ENCODE peak calls at places on chromosomes 6 and 20, in seven cellular contexts. X, E, V, W, T, C and D are unnamed samples.

GRCh38 chr20:13586133-13586532 is 52.6 kb downstream of the TASP1 start:
- DNase-seq in E (no peak), W (no peak), V (no peak), T (no peak), C (no peak), X (no peak), D (no peak)

GRCh38 chr20:25195014-25195961 is at the start of gene ENTPD6:
- DNase-seq in T (peak; percentile 89), E (peak; percentile 98), X (peak; percentile 94), W (peak; percentile 95), V (peak; percentile 76), C (peak; percentile 92), D (peak; percentile 97)

GRCh38 chr6:20212392-20213111 is at the start of gene MBOAT1:
- DNase-seq in V (peak; percentile 76), T (peak; percentile 62), C (peak; percentile 54), W (peak; percentile 99), E (peak; percentile 60), X (peak; percentile 94), D (peak; percentile 89)

GRCh38 chr20:59040682-59041081 is 1.9 kb downstream of the PRELID3B start:
- DNase-seq in T (no peak), X (no peak), W (no peak), V (no peak), E (no peak), C (no peak), D (no peak)

GRCh38 chr20:35773154-35773751 is 1.4 kb downstream of the PHF20 start:
- DNase-seq in V (peak; percentile 33), W (no peak), E (no peak), T (no peak), X (peak; percentile 58), C (peak; percentile 9), D (peak; percentile 19)

GRCh38 chr6:142925575-142926110 is 19.3 kb downstream of the HIVEP2 start:
- DNase-seq in W (no peak), E (no peak), V (peak; percentile 88), X (no peak), C (no peak), T (no peak), D (no peak)

GRCh38 chr6:29656798-29657197 is at the start of gene MOG:
- DNase-seq in E (no peak), T (no peak), W (no peak), V (no peak), X (no peak), C (no peak), D (no peak)

GRCh38 chr6:139482184-139482751 is 107.8 kb upstream of the CITED2 start:
- DNase-seq in W (no peak), X (no peak), E (no peak), V (no peak), T (no peak), C (no peak), D (no peak)

GRCh38 chr6:119856136-119856535 is 506.6 kb upstream of the MAN1A1 start:
- DNase-seq in W (no peak), C (no peak), X (no peak), V (peak; percentile 1), T (no peak), E (no peak), D (no peak)

GRCh38 chr6:47033029-47033796 is 8.9 kb downstream of the ADGRF1 start:
- DNase-seq in T (no peak), W (no peak), X (no peak), E (no peak), C (no peak), V (no peak), D (no peak)

GRCh38 chr20:3710703-3711417 is 1.5 kb downstream of the SIGLEC1 start:
- DNase-seq in C (peak; percentile 61), E (peak; percentile 88), X (peak; percentile 96), T (peak; percentile 86), V (peak; percentile 12), W (peak; percentile 93), D (peak; percentile 82)

GRCh38 chr6:85390775-85391174 is 59.1 kb upstream of the NT5E start:
- DNase-seq in V (no peak), E (no peak), T (no peak), C (no peak), X (no peak), W (no peak), D (no peak)

GRCh38 chr6:119147101-119148053 is 68.9 kb upstream of the FAM184A start:
- DNase-seq in C (no peak), E (peak; percentile 65), X (no peak), T (peak; percentile 48), V (peak; percentile 98), W (no peak), D (peak; percentile 91)

GRCh38 chr6:164097557-164098398 is 683.3 kb downstream of the QKI start:
- DNase-seq in X (peak; percentile 71), E (no peak), W (no peak), T (no peak), V (peak; percentile 47), C (no peak), D (no peak)

GRCh38 chr20:47358052-47358671 is 1.7 kb upstream of the ZMYND8 start:
- DNase-seq in X (no peak), V (no peak), T (no peak), E (no peak), C (no peak), W (no peak), D (no peak)

GRCh38 chr6:100138346-100139022 is 144.5 kb upstream of the MCHR2 start:
- DNase-seq in V (no peak), X (no peak), W (no peak), C (no peak), E (no peak), T (no peak), D (no peak)

GRCh38 chr6:157999100-158000051 is 17.7 kb downstream of the SYNJ2 start:
- DNase-seq in X (peak; percentile 55), T (no peak), C (no peak), W (peak; percentile 40), V (no peak), E (no peak), D (no peak)

GRCh38 chr6:38495922-38496635 is 143.7 kb downstream of the BTBD9 start:
- DNase-seq in E (no peak), T (no peak), X (no peak), C (no peak), V (peak; percentile 13), W (no peak), D (no peak)

GRCh38 chr20:54058420-54059139 is 11.8 kb downstream of the BCAS1 start:
- DNase-seq in T (no peak), W (no peak), E (no peak), C (no peak), X (no peak), V (no peak), D (peak; percentile 41)

GRCh38 chr20:14555676-14556075 is 218.3 kb upstream of the FLRT3 start:
- DNase-seq in E (no peak), C (no peak), W (no peak), X (no peak), V (no peak), T (no peak), D (no peak)

GRCh38 chr20:11401988-11402387 is 515.7 kb upstream of the BTBD3 start:
- DNase-seq in T (no peak), C (no peak), X (no peak), W (no peak), V (no peak), E (no peak), D (no peak)

GRCh38 chr6:10847684-10848083 is 9.3 kb upstream of the MAK start:
- DNase-seq in X (no peak), T (no peak), W (no peak), V (no peak), C (no peak), E (no peak), D (no peak)

GRCh38 chr6:84847349-84848160 is 83.2 kb upstream of the TBX18 start:
- DNase-seq in X (no peak), C (no peak), E (no peak), W (no peak), T (no peak), V (peak; percentile 74), D (no peak)

GRCh38 chr6:54515013-54515412 is 206.8 kb downstream of the TINAG start:
- DNase-seq in W (no peak), E (no peak), T (no peak), V (no peak), X (no peak), C (no peak), D (no peak)

GRCh38 chr6:53179961-53180651 is 31.5 kb upstream of the GCM1 start:
- DNase-seq in X (no peak), E (no peak), W (no peak), C (peak; percentile 18), V (peak; percentile 84), T (peak; percentile 14), D (no peak)

GRCh38 chr6:129923520-129923919 is 62.4 kb upstream of the TMEM244 start:
- DNase-seq in C (no peak), W (no peak), T (no peak), X (no peak), V (peak; percentile 27), E (no peak), D (no peak)

GRCh38 chr20:5720696-5721095 is 29.5 kb upstream of the SHLD1 start:
- DNase-seq in X (no peak), C (no peak), W (no peak), T (no peak), E (no peak), V (peak; percentile 20), D (no peak)

GRCh38 chr6:117397536-117398227 is 28.1 kb downstream of the ROS1 start:
- DNase-seq in X (no peak), E (no peak), T (no peak), C (no peak), W (no peak), V (no peak), D (no peak)

GRCh38 chr20:44731657-44732056 is 14.0 kb upstream of the KCNK15 start:
- DNase-seq in C (no peak), X (no peak), E (no peak), W (peak; percentile 83), T (no peak), V (no peak), D (no peak)

GRCh38 chr6:144153260-144153659 is 2.9 kb downstream of the STX11 start:
- DNase-seq in T (no peak), V (no peak), W (no peak), E (no peak), C (no peak), X (no peak), D (no peak)

GRCh38 chr20:51534764-51535386 is 7.6 kb downstream of the NFATC2 start:
- DNase-seq in C (no peak), X (no peak), E (no peak), W (no peak), T (no peak), V (no peak), D (no peak)

GRCh38 chr20:36859282-36859555 is 16.7 kb upstream of the TLDC2 start:
- DNase-seq in W (no peak), T (no peak), E (no peak), C (no peak), X (no peak), V (no peak), D (no peak)

GRCh38 chr6:43779864-43780260 is 9.9 kb downstream of the VEGFA start:
- DNase-seq in X (no peak), E (no peak), W (no peak), C (no peak), T (no peak), V (no peak), D (no peak)

GRCh38 chr6:4301871-4302270 is 166.5 kb upstream of the ECI2 start:
- DNase-seq in W (no peak), E (no peak), C (no peak), T (no peak), X (no peak), V (no peak), D (no peak)

GRCh38 chr6:35498407-35499045 is 1.6 kb upstream of the TEAD3 start:
- DNase-seq in C (no peak), X (peak; percentile 67), T (no peak), E (no peak), W (no peak), V (no peak), D (peak; percentile 44)